ENCODE peak calls at places on chromosomes 4 and X, in nine cellular contexts. D is neural progenitor cell, Y is GM23338, W is hepatocyte, L is HCT116, F is MM.1S, U is GM23248, E is PC-3, O is SK-N-SH. Q is an unnamed sample.

GRCh38 chr4:29539226-29539625 is 1180.9 kb upstream of the PCDH7 start:
- DNase-seq in D (no peak), Y (no peak), W (no peak), L (no peak), F (no peak), U (no peak), E (no peak), O (no peak), Q (no peak)

GRCh38 chrX:22060451-22060940 is 28.4 kb downstream of the PHEX start:
- DNase-seq in D (no peak), Y (no peak), W (no peak), L (no peak), F (no peak), U (peak), E (peak), O (no peak), Q (peak)

GRCh38 chr4:120055167-120055566 is 11.5 kb downstream of the MAD2L1 start:
- DNase-seq in D (no peak), Y (no peak), W (no peak), L (no peak), F (no peak), U (no peak), E (no peak), O (no peak), Q (no peak)

GRCh38 chr4:8850074-8850829 is 21.4 kb downstream of the HMX1 start:
- DNase-seq in D (no peak), Y (no peak), W (no peak), L (no peak), F (no peak), U (no peak), E (no peak), O (no peak), Q (no peak)

GRCh38 chr4:83150563-83151330 is 36.2 kb upstream of the PLAC8 start:
- DNase-seq in D (no peak), Y (no peak), W (peak), L (no peak), F (no peak), U (no peak), E (peak), O (no peak), Q (no peak)

GRCh38 chrX:20742106-20742505 is 475.4 kb upstream of the RPS6KA3 start:
- DNase-seq in D (no peak), Y (no peak), W (no peak), L (no peak), F (no peak), U (peak), E (peak), O (peak), Q (no peak)

GRCh38 chr4:8101213-8101781 is 57.3 kb downstream of the ABLIM2 start:
- DNase-seq in D (no peak), Y (no peak), W (peak), L (no peak), F (no peak), U (peak), E (no peak), O (no peak), Q (no peak)

GRCh38 chrX:39576081-39576701 is 521.6 kb downstream of the BCOR start:
- DNase-seq in D (peak), Y (peak), W (no peak), L (no peak), F (no peak), U (no peak), E (no peak), O (peak), Q (no peak)

GRCh38 chr4:48968814-48969213 is 17.3 kb upstream of the CWH43 start:
- DNase-seq in D (no peak), Y (no peak), W (no peak), L (no peak), F (no peak), U (peak), E (peak), O (no peak), Q (no peak)

GRCh38 chr4:24878256-24879016 is 34.4 kb downstream of the CCDC149 start:
- DNase-seq in D (no peak), Y (peak), W (no peak), L (no peak), F (no peak), U (no peak), E (no peak), O (no peak), Q (no peak)

GRCh38 chr4:16294455-16294854 is 68.2 kb upstream of the TAPT1 start:
- DNase-seq in D (no peak), Y (no peak), W (no peak), L (no peak), F (no peak), U (peak), E (no peak), O (no peak), Q (no peak)

GRCh38 chr4:26410385-26411293 is 79.6 kb downstream of the CCKAR start:
- DNase-seq in D (peak), Y (peak), W (peak), L (no peak), F (peak), U (peak), E (peak), O (peak), Q (peak)

GRCh38 chr4:127545271-127545670 is 87.5 kb upstream of the INTU start:
- DNase-seq in D (no peak), Y (no peak), W (no peak), L (no peak), F (no peak), U (no peak), E (peak), O (no peak), Q (no peak)

GRCh38 chr4:98166731-98167041 is 23.4 kb upstream of the STPG2 start:
- DNase-seq in D (no peak), Y (no peak), W (no peak), L (no peak), F (no peak), U (no peak), E (no peak), O (no peak), Q (no peak)

GRCh38 chrX:71619193-71619592 is 882 bp upstream of the CXCR3 start:
- DNase-seq in D (no peak), Y (no peak), W (no peak), L (no peak), F (no peak), U (no peak), E (no peak), O (no peak), Q (no peak)

GRCh38 chr4:48960988-48961635 is 25.0 kb upstream of the CWH43 start:
- DNase-seq in D (no peak), Y (no peak), W (no peak), L (no peak), F (no peak), U (no peak), E (no peak), O (no peak), Q (no peak)

DNA sequence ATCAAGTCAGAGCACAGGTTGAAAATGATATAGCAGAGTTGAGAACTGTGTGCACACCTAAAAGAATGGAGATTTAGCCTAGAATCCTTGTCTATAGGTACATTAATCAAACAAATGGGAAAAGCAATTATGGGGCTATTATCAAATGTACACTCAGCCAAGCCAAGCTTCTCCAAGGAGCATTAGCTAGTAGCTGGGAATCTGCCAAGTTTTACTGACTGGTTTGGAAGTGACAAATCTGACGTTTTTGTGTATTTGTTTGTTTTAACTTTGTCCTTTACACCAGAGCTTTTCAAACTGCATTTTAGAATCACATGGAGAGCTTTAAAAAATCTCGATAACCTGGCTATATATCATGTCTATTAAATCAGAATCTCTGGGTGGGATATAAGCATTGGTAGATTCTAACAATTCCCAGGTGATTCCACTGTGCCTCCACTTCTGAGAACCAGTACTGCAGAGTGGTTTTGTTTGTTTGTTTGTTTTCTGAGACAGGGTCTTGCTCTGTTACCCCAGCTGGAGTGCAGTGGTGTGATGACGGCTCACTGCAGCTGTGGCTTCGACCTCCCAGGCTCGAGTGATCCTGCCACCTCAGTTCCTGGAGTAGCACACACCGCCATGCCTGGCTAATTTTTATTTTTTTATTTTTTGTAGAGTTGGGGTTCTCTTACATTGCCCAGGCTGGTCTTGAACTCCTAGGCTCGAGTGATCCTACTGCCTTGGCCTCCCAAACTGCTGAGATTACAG is 279.8 kb downstream of the UNC5C start:
- DNase-seq in D (no peak), Y (no peak), W (no peak), L (no peak), F (no peak), U (no peak), E (peak), O (no peak), Q (no peak)
- TF ChIP-seq EZH2phosphoT487 in D (no peak), Y (no peak), W (no peak), L (no peak), F (no peak), U (no peak), E (no peak), O (no peak), Q (no peak)

GRCh38 chr4:62487016-62487415 is 1286.9 kb downstream of the ADGRL3 start:
- DNase-seq in D (no peak), Y (no peak), W (no peak), L (no peak), F (no peak), U (no peak), E (peak), O (no peak), Q (no peak)
- H2AFZ ChIP-seq in D (no peak), Y (peak), W (no peak), L (no peak), F (no peak), U (no peak), E (peak), O (no peak), Q (no peak)

GRCh38 chr4:116537828-116538227 is 547.5 kb downstream of the TRAM1L1 start:
- DNase-seq in D (no peak), Y (no peak), W (no peak), L (no peak), F (no peak), U (no peak), E (no peak), O (no peak), Q (no peak)
- TF ChIP-seq EZH2phosphoT487 in D (no peak), Y (no peak), W (no peak), L (no peak), F (no peak), U (no peak), E (no peak), O (no peak), Q (no peak)

DNA sequence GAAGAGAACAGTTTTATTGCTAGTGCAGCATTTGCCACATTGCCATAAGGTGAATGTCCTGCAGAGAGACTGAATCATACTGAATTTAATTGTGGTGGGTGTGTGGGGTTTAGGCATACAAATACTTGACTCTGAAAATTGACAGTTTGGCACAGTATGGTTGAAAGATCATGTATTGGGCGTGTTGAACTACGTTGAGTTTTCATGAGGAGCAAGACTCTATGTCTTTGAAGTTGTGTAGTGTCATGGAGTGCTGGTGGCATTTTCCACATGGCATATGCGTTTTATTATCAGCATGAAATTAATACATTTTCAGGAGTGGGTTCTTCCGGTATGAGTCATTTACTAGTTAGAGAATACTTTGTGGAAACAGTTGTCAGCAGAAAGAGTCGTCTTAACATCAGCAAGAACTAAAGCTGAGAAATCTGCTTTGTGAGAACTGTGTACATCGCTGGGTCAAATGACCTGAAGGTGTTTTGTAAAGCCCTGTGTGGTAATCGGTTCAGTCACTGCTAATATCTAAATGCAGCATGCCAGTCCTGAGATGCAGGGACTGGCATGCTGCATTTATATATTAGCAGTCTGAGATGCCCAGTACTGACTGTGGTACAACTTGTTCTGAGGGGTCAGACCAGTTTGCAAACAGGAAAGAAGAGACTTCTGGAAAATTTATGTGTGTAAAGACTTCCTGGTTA is 50.3 kb downstream of the ARHGAP10 start:
- DNase-seq in D (no peak), Y (no peak), W (peak), L (peak), F (no peak), U (peak), E (peak), O (no peak), Q (no peak)
- H2AFZ ChIP-seq in D (no peak), Y (no peak), W (no peak), L (no peak), F (no peak), U (no peak), E (peak), O (no peak), Q (no peak)

DNA sequence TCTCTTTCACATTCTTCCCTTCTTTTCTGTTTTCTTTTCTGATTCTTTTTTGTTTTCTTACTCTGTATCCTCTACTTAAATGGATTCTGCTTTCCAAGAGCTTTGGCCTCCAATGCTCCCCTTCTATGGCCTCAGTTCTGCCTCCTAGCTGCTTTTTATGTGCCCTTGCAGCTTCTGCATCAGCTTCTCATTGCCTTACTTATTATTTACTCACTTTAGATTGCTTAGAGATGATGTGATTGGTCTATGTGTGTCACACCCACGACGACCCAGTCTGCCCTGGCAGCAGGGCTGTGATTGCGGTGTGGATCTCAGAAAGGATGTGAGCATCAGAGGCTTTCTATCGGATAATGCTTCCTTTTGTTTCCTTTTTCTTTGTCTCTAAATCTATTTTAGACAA is 71.8 kb upstream of the SMARCA5 start:
- DNase-seq in D (peak), Y (peak), W (no peak), L (no peak), F (no peak), U (no peak), E (no peak), O (no peak), Q (no peak)
- TF ChIP-seq EZH2phosphoT487 in D (no peak), Y (no peak), W (no peak), L (no peak), F (no peak), U (no peak), E (no peak), O (no peak), Q (no peak)

GRCh38 chr4:132056466-132056865 is 1092.6 kb upstream of the PCDH10 start:
- DNase-seq in D (no peak), Y (no peak), W (no peak), L (no peak), F (no peak), U (no peak), E (no peak), O (no peak), Q (no peak)
- H2AFZ ChIP-seq in D (no peak), Y (no peak), W (no peak), L (no peak), F (no peak), U (no peak), E (no peak), O (no peak), Q (peak)

GRCh38 chrX:31603411-31604120 is 531.7 kb upstream of the FTHL17 start:
- DNase-seq in D (no peak), Y (no peak), W (no peak), L (no peak), F (no peak), U (peak), E (no peak), O (no peak), Q (no peak)
- TF ChIP-seq EZH2phosphoT487 in D (no peak), Y (no peak), W (no peak), L (no peak), F (no peak), U (no peak), E (no peak), O (no peak), Q (no peak)

GRCh38 chr4:55819634-55820033 is at the start of gene EXOC1L:
- DNase-seq in D (peak), Y (peak), W (peak), L (no peak), F (no peak), U (peak), E (no peak), O (peak), Q (no peak)

GRCh38 chr4:55820260-55820659 is 670 bp downstream of the EXOC1L start:
- DNase-seq in D (no peak), Y (no peak), W (no peak), L (no peak), F (no peak), U (no peak), E (no peak), O (no peak), Q (no peak)

DNA sequence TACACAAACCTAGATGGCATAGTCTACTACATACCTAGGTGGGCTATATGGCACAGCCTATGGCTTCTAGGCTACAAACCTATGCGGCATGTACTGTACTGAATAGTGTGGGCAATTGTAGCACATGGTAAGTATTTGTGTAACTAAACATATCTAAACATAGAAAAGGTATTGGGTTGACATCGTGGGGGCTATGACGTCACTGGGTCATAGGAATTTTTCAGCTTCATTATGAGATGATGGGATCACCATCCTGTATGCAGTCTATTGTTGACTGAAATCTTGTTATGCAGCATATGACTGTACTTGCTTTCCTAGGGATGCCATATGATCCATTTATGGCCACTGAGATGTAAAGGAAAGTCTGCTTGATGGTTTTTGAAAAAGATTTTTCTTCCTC is 1.9 kb upstream of the EXOC1L start:
- DNase-seq in D (no peak), Y (no peak), W (no peak), L (no peak), F (no peak), U (no peak), E (no peak), O (no peak), Q (no peak)
- H2AFZ ChIP-seq in D (no peak), Y (no peak), W (no peak), L (no peak), F (no peak), U (no peak), E (no peak), O (no peak), Q (no peak)

GRCh38 chr4:76984788-76985211 is 35.2 kb downstream of the SEPTIN11 start:
- DNase-seq in D (peak), Y (no peak), W (peak), L (no peak), F (peak), U (peak), E (peak), O (peak), Q (no peak)
- TF ChIP-seq EZH2phosphoT487 in D (no peak), Y (no peak), W (no peak), L (no peak), F (no peak), U (peak), E (no peak), O (no peak), Q (no peak)

DNA sequence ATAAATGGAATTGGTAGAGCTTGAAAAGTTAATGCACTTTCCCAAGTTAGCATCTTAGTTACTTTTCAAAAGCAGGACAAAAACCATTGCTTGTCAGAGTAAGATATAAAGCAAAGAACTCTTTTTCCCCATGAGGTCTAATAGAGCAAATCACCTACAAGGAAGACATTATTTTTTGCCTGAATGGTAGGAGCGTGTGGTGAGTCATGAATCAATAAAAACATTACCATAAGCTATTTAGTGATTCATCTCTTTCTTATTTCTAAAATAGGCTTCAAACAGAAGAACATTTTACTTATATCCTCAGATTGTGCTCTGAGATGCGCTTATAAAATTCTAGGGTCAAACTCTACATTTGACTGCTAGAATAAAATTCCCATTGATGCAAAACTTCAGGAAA is 109.4 kb upstream of the GPRIN3 start:
- DNase-seq in D (no peak), Y (no peak), W (no peak), L (no peak), F (no peak), U (no peak), E (peak), O (no peak), Q (no peak)
- H2AFZ ChIP-seq in D (no peak), Y (no peak), W (no peak), L (peak), F (no peak), U (no peak), E (no peak), O (no peak), Q (no peak)